ENCODE peak calls at places on chromosomes 1 and 21, in six cellular contexts. C is smooth muscle cell of the brain vasculature, I is GM23248, W is non-pigmented ciliary epithelial cell, R is A549, L is KG1. U is an unnamed sample.

GRCh38 chr1:184910596-184910995 is 63.7 kb downstream of the NIBAN1 start:
- DNase-seq in W (no peak), C (no peak), L (no peak), I (peak; percentile 90), R (no peak), U (peak; percentile 64)

GRCh38 chr1:93579891-93580290 is 101.7 kb downstream of the BCAR3 start:
- DNase-seq in I (peak; percentile 91), R (peak; percentile 39), C (peak; percentile 74), L (no peak), W (peak; percentile 67), U (no peak)

GRCh38 chr21:35737899-35738341 is 322.4 kb downstream of the SETD4 start:
- DNase-seq in C (peak; percentile 57), I (peak; percentile 27), W (peak; percentile 8), R (no peak), L (no peak), U (peak; percentile 99)

GRCh38 chr1:54379481-54380284 is 26.5 kb downstream of the SSBP3 start:
- DNase-seq in L (no peak), W (no peak), R (no peak), C (no peak), I (no peak), U (no peak)

GRCh38 chr1:45945426-45945825 is 142.0 kb downstream of the MAST2 start:
- DNase-seq in W (no peak), R (no peak), I (peak; percentile 63), L (no peak), C (no peak), U (no peak)

GRCh38 chr1:211009944-211010343 is 124.0 kb downstream of the KCNH1 start:
- DNase-seq in L (no peak), I (no peak), W (no peak), C (no peak), R (no peak), U (no peak)

GRCh38 chr1:33392639-33393038 is 38.3 kb downstream of the PHC2 start:
- DNase-seq in W (no peak), L (no peak), C (no peak), R (no peak), I (peak; percentile 40), U (no peak)

GRCh38 chr1:26831546-26832248 is 5.2 kb downstream of the ZDHHC18 start:
- DNase-seq in W (no peak), R (no peak), L (no peak), C (no peak), I (peak; percentile 47), U (no peak)

GRCh38 chr1:62676606-62677356 is 11.4 kb downstream of the DOCK7 start:
- DNase-seq in C (no peak), I (peak; percentile 78), L (no peak), W (no peak), R (no peak), U (peak; percentile 39)

GRCh38 chr21:21632926-21633325 is 634.7 kb downstream of the NCAM2 start:
- DNase-seq in R (no peak), I (no peak), C (no peak), L (no peak), W (no peak), U (no peak)

GRCh38 chr1:6414443-6414844 is 5.3 kb downstream of the HES2 start:
- DNase-seq in R (peak; percentile 59), I (peak; percentile 74), W (no peak), C (no peak), L (no peak), U (peak; percentile 36)

GRCh38 chr1:116844775-116845174 is 64.9 kb upstream of the PTGFRN start:
- DNase-seq in R (no peak), C (no peak), L (no peak), W (no peak), I (no peak), U (no peak)